ENCODE peak calls at places on chromosomes 4 and X, in seven cellular contexts. K, Y, T, L, X, M and A are unnamed samples. For H3K4me1, the result is how much of the 10 kb centered on the place peaks cover.

GRCh38 chrX:149518236-149518635 is 13.1 kb upstream of the IDS start:
- DNase-seq in K (no peak), Y (no peak), T (no peak), L (no peak), X (no peak), M (no peak), A (no peak)

GRCh38 chr4:150150545-150151156 is 72.4 kb downstream of the DCLK2 start:
- DNase-seq in K (no peak), Y (no peak), T (no peak), L (no peak), X (no peak), M (no peak), A (no peak)

GRCh38 chrX:49242545-49243066 is 7.3 kb downstream of the CCDC22 start:
- DNase-seq in K (no peak), Y (no peak), T (no peak), L (no peak), X (no peak), M (no peak), A (no peak)

GRCh38 chr4:125420499-125420898 is 105.7 kb downstream of the FAT4 start:
- DNase-seq in K (no peak), Y (no peak), T (no peak), L (no peak), X (no peak), M (no peak), A (no peak)

GRCh38 chr4:150782311-150782710 is 200.4 kb downstream of the MAB21L2 start:
- DNase-seq in K (no peak), Y (no peak), T (no peak), L (no peak), X (no peak), M (peak), A (no peak)

GRCh38 chr4:59612235-59612634 is 1587.9 kb upstream of the ADGRL3 start:
- DNase-seq in K (no peak), Y (no peak), T (no peak), L (no peak), X (no peak), M (peak), A (no peak)

GRCh38 chrX:58044130-58044529 is 133.9 kb upstream of the ZXDA start:
- DNase-seq in K (no peak), Y (no peak), T (no peak), L (no peak), X (no peak), M (no peak), A (no peak)

GRCh38 chrX:72738396-72738795 is 24.3 kb upstream of the PHKA1 start:
- DNase-seq in K (no peak), Y (no peak), T (no peak), L (no peak), X (no peak), M (no peak), A (no peak)

GRCh38 chr4:108783666-108784463 is 21.0 kb upstream of the ETNPPL start:
- DNase-seq in K (peak), Y (no peak), T (no peak), L (no peak), X (no peak), M (no peak), A (peak)

GRCh38 chrX:124406294-124407013 is 60.1 kb downstream of the SH2D1A start:
- DNase-seq in K (peak), Y (no peak), T (peak), L (no peak), X (no peak), M (peak), A (peak)

GRCh38 chrX:139532834-139533233 is 2.3 kb downstream of the F9 start:
- DNase-seq in K (no peak), Y (no peak), T (no peak), L (no peak), X (no peak), M (no peak), A (no peak)

GRCh38 chrX:368811-369562 is 17.7 kb downstream of the PPP2R3B start:
- DNase-seq in K (peak), Y (no peak), T (no peak), L (no peak), X (no peak), M (peak), A (peak)

GRCh38 chrX:102654696-102655095 is 3.4 kb downstream of the GPRASP1 start:
- DNase-seq in K (no peak), Y (no peak), T (no peak), L (no peak), X (no peak), M (no peak), A (no peak)

GRCh38 chrX:52363247-52363883 is 5.5 kb upstream of the XAGE2 start:
- DNase-seq in K (no peak), Y (no peak), T (no peak), L (no peak), X (no peak), M (peak), A (peak)

GRCh38 chrX:115030635-115031034 is 13.2 kb upstream of the IL13RA2 start:
- DNase-seq in K (no peak), Y (no peak), T (no peak), L (no peak), X (no peak), M (no peak), A (no peak)

GRCh38 chr4:38818441-38818976 is 13.9 kb upstream of the TLR1 start:
- DNase-seq in K (no peak), Y (no peak), T (no peak), L (no peak), X (no peak), M (no peak), A (no peak)

GRCh38 chr4:25767877-25768475 is 94.8 kb downstream of the SEL1L3 start:
- DNase-seq in K (peak), Y (no peak), T (peak), L (no peak), X (no peak), M (peak), A (peak)

GRCh38 chr4:147481577-147482109 is 746 bp downstream of the EDNRA start:
- DNase-seq in K (no peak), Y (peak), T (no peak), L (no peak), X (no peak), M (no peak), A (no peak)

GRCh38 chrX:39602226-39602625 is 495.5 kb downstream of the BCOR start:
- DNase-seq in K (no peak), Y (no peak), T (no peak), L (no peak), X (no peak), M (no peak), A (no peak)

GRCh38 chr4:120018786-120019185 is 47.9 kb downstream of the MAD2L1 start:
- DNase-seq in K (no peak), Y (no peak), T (no peak), L (no peak), X (no peak), M (peak), A (no peak)

GRCh38 chrX:17738002-17738713 is 865 bp downstream of the SCML1 start:
- DNase-seq in K (no peak), Y (peak), T (peak), L (peak), X (peak), M (peak), A (no peak)

GRCh38 chr4:126604273-126604867 is 1028.4 kb upstream of the INTU start:
- DNase-seq in K (peak), Y (no peak), T (no peak), L (no peak), X (no peak), M (peak), A (peak)

GRCh38 chr4:150583287-150584197 is 1.6 kb downstream of the MAB21L2 start:
- DNase-seq in K (no peak), Y (no peak), T (no peak), L (peak), X (peak), M (peak), A (no peak)

GRCh38 chr4:53899544-53900274 is 164.7 kb downstream of the CHIC2 start:
- DNase-seq in K (no peak), Y (no peak), T (no peak), L (no peak), X (no peak), M (peak), A (no peak)

GRCh38 chr4:53905281-53905934 is 159.0 kb downstream of the CHIC2 start:
- DNase-seq in K (no peak), Y (no peak), T (no peak), L (no peak), X (no peak), M (peak), A (no peak)

GRCh38 chr4:53900275-53900649 is 164.1 kb downstream of the CHIC2 start:
- DNase-seq in K (no peak), Y (no peak), T (no peak), L (no peak), X (no peak), M (no peak), A (no peak)

GRCh38 chr4:53905935-53906377 is 158.4 kb downstream of the CHIC2 start:
- DNase-seq in K (peak), Y (no peak), T (peak), L (no peak), X (no peak), M (peak), A (no peak)

DNA sequence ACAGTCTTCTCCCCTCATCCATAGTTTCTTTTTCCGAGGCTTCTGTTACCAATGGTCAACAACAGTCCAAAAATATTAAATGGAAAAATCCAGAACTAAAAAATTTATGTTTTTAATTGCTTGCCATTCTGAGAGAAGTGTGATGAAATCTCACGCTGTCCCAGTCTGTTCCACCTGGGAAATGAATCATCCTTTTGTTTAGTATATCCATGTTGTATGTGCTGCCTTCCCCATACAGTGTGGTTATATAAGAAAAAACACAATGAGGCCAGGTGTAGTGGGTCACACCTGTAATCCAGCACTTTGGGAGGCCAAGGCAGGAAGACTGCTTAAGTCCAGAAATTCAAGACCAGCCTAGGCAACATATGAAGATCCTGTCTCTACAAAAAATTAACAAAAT is 161.6 kb downstream of the CHIC2 start:
- DNase-seq in K (no peak), Y (no peak), T (no peak), L (no peak), X (no peak), M (no peak), A (no peak)
- H3K4me1 ChIP-seq in K (under half), Y (under half), T (under half), L (under half), X (under half), M (under half), A (under half)

GRCh38 chr4:7705602-7706001 is 234.1 kb downstream of the AFAP1 start:
- DNase-seq in K (no peak), Y (no peak), T (no peak), L (peak), X (peak), M (no peak), A (no peak)
- H3K4me1 ChIP-seq in K (under half), Y (under half), T (under half), L (under half), X (under half), M (under half), A (under half)

GRCh38 chr4:89303177-89303576 is 4.4 kb downstream of the GPRIN3 start:
- DNase-seq in K (no peak), Y (peak), T (peak), L (no peak), X (no peak), M (no peak), A (no peak)
- H3K4me1 ChIP-seq in K (half or more), Y (under half), T (half or more), L (under half), X (under half), M (under half), A (under half)

GRCh38 chr4:1767770-1768366 is 25.2 kb upstream of the FGFR3 start:
- DNase-seq in K (peak), Y (peak), T (no peak), L (no peak), X (no peak), M (peak), A (peak)
- H3K4me1 ChIP-seq in K (under half), Y (under half), T (under half), L (under half), X (under half), M (under half), A (half or more)

GRCh38 chr4:76206222-76206942 is 7.2 kb downstream of the SCARB2 start:
- DNase-seq in K (no peak), Y (no peak), T (no peak), L (no peak), X (no peak), M (peak), A (no peak)
- H3K4me1 ChIP-seq in K (under half), Y (half or more), T (under half), L (under half), X (half or more), M (under half), A (under half)

DNA sequence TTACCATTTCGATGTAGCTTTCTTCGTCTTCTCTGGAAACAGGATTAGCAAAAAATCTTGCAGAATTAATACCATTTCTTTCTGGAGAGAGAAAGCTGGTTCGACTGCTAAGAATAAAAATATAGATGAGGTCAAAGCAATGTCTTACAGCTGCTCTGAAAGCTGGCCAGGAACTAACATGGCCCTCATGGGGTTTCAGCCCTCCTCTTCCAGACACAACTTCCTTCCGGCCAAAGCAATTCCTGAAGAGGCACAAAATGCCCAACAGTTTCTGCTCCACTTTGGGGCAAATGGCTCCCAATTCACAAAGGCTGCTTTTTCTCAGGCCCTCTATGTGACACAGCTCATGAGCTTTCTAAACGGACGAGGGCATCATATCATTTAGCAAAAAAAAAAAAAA is 42.5 kb upstream of the CTAG2 start:
- DNase-seq in K (no peak), Y (no peak), T (no peak), L (no peak), X (no peak), M (peak), A (no peak)
- H3K4me1 ChIP-seq in K (under half), Y (under half), T (under half), L (under half), X (under half), M (under half), A (under half)

GRCh38 chrX:64350047-64350446 is 45.2 kb downstream of the MTMR8 start:
- DNase-seq in K (no peak), Y (no peak), T (no peak), L (no peak), X (no peak), M (no peak), A (no peak)

GRCh38 chrX:64350521-64350920 is 44.7 kb downstream of the MTMR8 start:
- DNase-seq in K (no peak), Y (no peak), T (no peak), L (no peak), X (no peak), M (no peak), A (no peak)

GRCh38 chrX:64352084-64352483 is 43.2 kb downstream of the MTMR8 start:
- DNase-seq in K (no peak), Y (no peak), T (no peak), L (no peak), X (no peak), M (no peak), A (no peak)
- H3K4me1 ChIP-seq in K (under half), Y (under half), T (under half), L (under half), X (under half), M (under half), A (under half)

GRCh38 chrX:132330156-132330729 is 111.0 kb upstream of the RAP2C start:
- DNase-seq in K (no peak), Y (no peak), T (no peak), L (no peak), X (no peak), M (no peak), A (no peak)
- H3K4me1 ChIP-seq in K (under half), Y (under half), T (under half), L (under half), X (under half), M (under half), A (under half)

DNA sequence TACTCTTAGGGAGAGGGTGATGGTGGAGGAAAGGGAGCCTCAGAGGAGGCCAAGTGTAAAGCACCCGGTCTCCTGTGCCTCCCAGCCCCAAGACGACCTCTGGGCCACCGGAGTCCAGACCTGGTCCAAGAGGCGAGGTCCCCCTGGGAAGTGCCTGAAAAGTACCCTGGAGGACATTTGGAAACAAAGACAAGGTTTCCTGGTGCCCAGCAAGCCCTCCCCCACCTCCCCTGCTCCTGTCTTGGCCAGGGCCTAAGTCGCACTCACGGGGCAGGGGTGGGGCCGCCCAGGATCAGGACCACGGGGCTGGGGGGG is 532 bp upstream of the SH3BP2 start:
- DNase-seq in K (no peak), Y (no peak), T (no peak), L (no peak), X (no peak), M (no peak), A (no peak)
- H3K4me1 ChIP-seq in K (under half), Y (half or more), T (under half), L (under half), X (under half), M (under half), A (under half)